ENCODE peak calls at places on chromosome 18, in eight cellular contexts. R is suprapubic skin, O is K562, X is GM23338, J is Panc1, K is endothelial cell of umbilical vein, S is upper lobe of left lung, U is HL-60. N is an unnamed sample.
A peak's percentile ranks its signal among the peaks of the same experiment; 100 is the strongest.

GRCh38 chr18:54717673-54718435 is 110.4 kb upstream of the RAB27B start:
- DNase-seq in S (peak; percentile 2), U (no peak), K (no peak), R (no peak), J (no peak), O (peak; percentile 16), X (peak; percentile 83), N (peak; percentile 20)

GRCh38 chr18:51666717-51667320 is 469.3 kb upstream of the MEX3C start:
- DNase-seq in S (peak; percentile 10), U (no peak), K (no peak), O (no peak), J (no peak), X (peak; percentile 5), R (no peak), N (no peak)

GRCh38 chr18:70672581-70672980 is 383.7 kb downstream of the SOCS6 start:
- DNase-seq in J (no peak), U (no peak), O (no peak), S (no peak), K (no peak), X (no peak), R (no peak), N (no peak)

GRCh38 chr18:21181763-21182162 is 60.3 kb upstream of the GREB1L start:
- DNase-seq in X (no peak), S (no peak), U (no peak), K (no peak), O (no peak), J (no peak), R (no peak), N (no peak)

GRCh38 chr18:23671564-23671963 is 8.9 kb upstream of the ANKRD29 start:
- DNase-seq in R (no peak), K (no peak), J (no peak), X (no peak), O (no peak), S (no peak), U (no peak), N (no peak)

GRCh38 chr18:22282311-22283235 is 113.2 kb downstream of the GATA6 start:
- DNase-seq in U (peak; percentile 35), R (no peak), J (peak; percentile 20), O (no peak), K (peak; percentile 96), S (no peak), X (peak; percentile 18), N (no peak)

GRCh38 chr18:55466789-55467188 is 121.2 kb downstream of the TCF4 start:
- DNase-seq in O (no peak), R (no peak), U (no peak), X (peak; percentile 28), K (no peak), S (no peak), J (no peak), N (no peak)

GRCh38 chr18:48854780-48855179 is 96.0 kb downstream of the SMAD7 start:
- DNase-seq in O (no peak), K (no peak), U (no peak), S (no peak), R (no peak), X (no peak), J (no peak), N (no peak)

GRCh38 chr18:62556397-62556796 is 33.6 kb downstream of the ZCCHC2 start:
- DNase-seq in R (no peak), S (no peak), U (no peak), J (no peak), K (no peak), X (no peak), O (no peak), N (no peak)

GRCh38 chr18:47949197-47949596 is 18.7 kb upstream of the SMAD2 start:
- DNase-seq in R (no peak), J (no peak), S (no peak), K (peak; percentile 34), U (no peak), X (no peak), O (no peak), N (no peak)

GRCh38 chr18:70998490-70998889 is 709.6 kb downstream of the SOCS6 start:
- DNase-seq in O (no peak), K (peak; percentile 58), U (no peak), X (no peak), J (no peak), R (no peak), S (no peak), N (no peak)

GRCh38 chr18:1680108-1680507 is 775.4 kb downstream of the ADCYAP1 start:
- DNase-seq in O (no peak), X (no peak), U (no peak), S (no peak), R (no peak), K (no peak), J (no peak), N (no peak)

GRCh38 chr18:987325-988186 is 82.9 kb downstream of the ADCYAP1 start:
- DNase-seq in J (no peak), O (peak; percentile 88), X (no peak), U (no peak), R (no peak), S (no peak), K (peak; percentile 90), N (no peak)

GRCh38 chr18:51400721-51401120 is 203.2 kb upstream of the MEX3C start:
- DNase-seq in K (no peak), R (no peak), X (no peak), U (no peak), J (no peak), O (no peak), S (no peak), N (no peak)

GRCh38 chr18:4961121-4961909 is 235.7 kb downstream of the AKAIN1 start:
- DNase-seq in K (no peak), R (no peak), J (no peak), S (no peak), O (no peak), X (no peak), U (no peak), N (no peak)

DNA sequence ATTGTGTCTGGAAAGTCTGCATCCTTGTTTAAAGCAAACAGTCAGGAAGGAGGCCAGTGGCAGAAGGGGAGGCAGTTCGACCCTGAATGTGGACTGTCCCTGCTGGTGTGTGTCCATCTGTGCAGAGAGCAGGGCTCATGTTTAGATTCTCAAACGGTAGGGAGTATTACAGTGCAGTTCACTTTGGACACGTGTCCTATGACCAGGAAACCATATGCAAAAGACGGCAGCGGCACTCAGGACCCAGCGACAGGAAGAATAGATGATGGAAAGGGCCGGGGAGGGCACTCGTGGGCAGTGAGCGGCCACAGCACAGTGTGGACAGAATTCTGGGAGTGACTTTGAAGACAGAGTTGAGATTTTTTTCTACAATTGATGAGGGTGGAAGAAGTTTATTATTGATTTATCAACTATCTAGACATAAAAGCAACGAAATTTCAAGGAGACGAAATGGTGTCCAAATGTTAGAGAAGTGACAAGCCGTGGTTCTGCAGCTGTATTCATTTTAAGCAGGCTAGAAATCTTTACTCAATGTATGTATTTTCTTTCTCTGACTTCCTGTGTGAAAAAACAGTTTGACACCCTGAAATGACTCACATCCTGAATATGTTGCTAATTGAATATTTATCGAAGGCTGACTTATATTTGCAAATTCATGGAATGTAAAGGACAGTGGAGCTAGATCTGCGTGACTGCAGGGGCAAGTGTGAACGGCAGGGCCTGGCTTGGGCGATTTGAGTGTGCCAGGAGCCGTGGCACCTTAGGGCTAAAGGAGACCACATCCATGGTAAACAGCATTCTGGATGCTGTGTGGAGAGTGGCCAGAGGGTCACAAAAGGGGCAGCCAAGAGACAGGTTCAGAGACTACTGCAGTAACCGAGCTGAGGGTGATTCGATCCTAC is 214.2 kb downstream of the PTGR3 start:
- DNase-seq in R (no peak), S (no peak), K (peak; percentile 75), O (no peak), U (no peak), X (no peak), J (peak; percentile 80), N (no peak)
- TF ChIP-seq POLR2AphosphoS5 in R (no peak), S (peak; percentile 9), K (no peak), O (no peak), U (no peak), X (no peak), J (peak; percentile 25), N (no peak)

GRCh38 chr18:59051470-59052165 is 88.1 kb upstream of the SEC11C start:
- DNase-seq in S (no peak), O (no peak), J (no peak), X (no peak), R (no peak), U (no peak), K (no peak), N (no peak)
- TF ChIP-seq POLR2AphosphoS5 in S (no peak), O (no peak), J (no peak), X (no peak), R (no peak), U (no peak), K (no peak), N (no peak)

GRCh38 chr18:75208055-75208835 is 694 bp downstream of the PTGR3 start:
- DNase-seq in X (peak; percentile 58), O (peak; percentile 63), S (peak; percentile 92), U (peak; percentile 77), J (no peak), K (peak; percentile 43), R (peak; percentile 77), N (no peak)

GRCh38 chr18:75209952-75210261 is 690 bp upstream of the TSHZ1 start:
- DNase-seq in O (peak; percentile 20), X (no peak), R (no peak), K (no peak), S (no peak), J (no peak), U (no peak), N (no peak)

GRCh38 chr18:75208836-75209128 is 157 bp downstream of the PTGR3 start:
- DNase-seq in J (no peak), R (peak; percentile 79), X (no peak), O (no peak), S (peak; percentile 92), U (no peak), K (peak; percentile 37), N (no peak)

GRCh38 chr18:75210274-75211001 is at the start of gene TSHZ1:
- DNase-seq in O (peak; percentile 85), X (peak; percentile 80), K (peak; percentile 92), J (peak; percentile 87), S (no peak), U (peak; percentile 81), R (no peak), N (no peak)

DNA sequence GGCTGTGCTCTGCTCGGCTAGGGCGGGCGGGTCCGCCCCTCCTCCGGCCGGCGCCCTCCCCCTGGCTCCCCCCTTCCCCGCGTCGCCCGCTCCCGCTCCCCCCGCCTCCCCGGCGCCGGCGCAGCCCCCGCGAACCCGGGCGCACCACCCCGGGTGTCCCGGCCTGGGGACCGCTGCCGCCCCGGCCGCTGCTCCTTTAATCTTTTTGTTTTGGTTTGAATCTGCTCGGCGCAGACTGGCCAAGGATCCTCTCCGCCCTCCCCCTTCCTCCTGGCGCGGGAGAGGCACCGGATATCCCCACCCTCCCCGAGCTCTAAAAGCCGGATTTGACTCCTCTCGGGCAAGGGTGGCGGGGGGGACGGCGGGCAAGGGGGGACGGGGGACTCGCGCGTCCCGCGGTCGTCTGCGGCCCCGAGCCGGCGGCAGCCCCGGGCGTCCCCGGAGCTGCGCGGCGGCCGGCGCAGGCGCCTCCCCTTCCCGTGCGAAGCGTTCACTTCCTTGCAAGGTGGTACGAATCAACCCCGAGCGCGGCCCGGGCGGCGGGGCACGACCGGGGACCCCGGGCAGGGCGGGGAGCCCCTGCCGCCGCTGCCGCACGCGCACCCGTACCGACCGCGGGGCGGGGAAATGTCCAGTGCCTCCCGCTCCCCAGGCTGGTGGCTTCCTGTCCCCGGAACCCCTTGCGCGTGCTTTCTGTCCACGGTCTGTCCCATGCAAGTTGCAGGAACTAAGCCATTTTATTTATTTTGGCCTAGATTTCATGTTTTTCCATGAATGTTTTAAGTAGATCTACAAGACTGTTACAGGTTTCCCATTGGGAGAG is at the start of gene PTGR3:
- DNase-seq in K (peak; percentile 89), X (peak; percentile 84), J (peak; percentile 55), U (peak; percentile 72), S (peak; percentile 95), R (peak; percentile 94), O (peak; percentile 83), N (peak; percentile 65)
- TF ChIP-seq POLR2AphosphoS5 in K (peak; percentile 34), X (no peak), J (peak; percentile 63), U (peak; percentile 81), S (peak; percentile 72), R (peak; percentile 29), O (no peak), N (peak; percentile 53)

GRCh38 chr18:35376742-35377695 is at the start of gene ZNF396:
- DNase-seq in R (peak; percentile 93), S (peak; percentile 97), X (peak; percentile 94), O (peak; percentile 90), K (peak; percentile 41), J (peak; percentile 7), U (peak; percentile 72), N (peak; percentile 73)
- TF ChIP-seq POLR2AphosphoS5 in R (no peak), S (peak; percentile 42), X (no peak), O (no peak), K (peak; percentile 24), J (no peak), U (no peak), N (no peak)